ENCODE peak calls at places on chromosomes 16 and 17, in nine cellular contexts. Z is NB4, I is cardiac muscle cell, P is lower leg skin, L is retinal pigment epithelial cell, W is ovary, J is natural killer cell, B is PC-3, S is sigmoid colon. C is an unnamed sample.

GRCh38 chr16:59148312-59148711 is 414.2 kb upstream of the GOT2 start:
- DNase-seq in P (peak; percentile 47), Z (no peak), W (no peak), S (no peak), B (no peak), I (no peak), L (no peak), J (no peak), C (no peak)

GRCh38 chr16:71408536-71408935 is 33.3 kb downstream of the TLE7 start:
- DNase-seq in L (no peak), W (no peak), B (no peak), J (no peak), I (peak; percentile 35), Z (no peak), P (no peak), S (peak; percentile 26), C (no peak)

GRCh38 chr16:52074133-52074532 is 472.8 kb downstream of the TOX3 start:
- DNase-seq in W (no peak), B (no peak), J (no peak), L (no peak), I (no peak), Z (no peak), P (no peak), S (no peak), C (no peak)

GRCh38 chr17:43880420-43880991 is 26.8 kb downstream of the MPP2 start:
- DNase-seq in P (no peak), I (peak; percentile 13), Z (peak; percentile 34), J (peak; percentile 23), S (no peak), B (peak; percentile 72), L (no peak), W (no peak), C (no peak)

GRCh38 chr16:66260522-66261290 is 105.8 kb upstream of the CDH5 start:
- DNase-seq in S (no peak), Z (no peak), L (no peak), I (no peak), P (no peak), W (no peak), J (no peak), B (no peak), C (no peak)

GRCh38 chr16:11302977-11303376 is 21.8 kb upstream of the PRM1 start:
- DNase-seq in L (no peak), W (no peak), Z (no peak), P (no peak), S (no peak), I (no peak), J (no peak), B (no peak), C (no peak)

GRCh38 chr17:50506298-50506697 is 1.9 kb upstream of the MYCBPAP start:
- DNase-seq in S (no peak), P (no peak), L (no peak), I (no peak), Z (no peak), J (no peak), B (no peak), W (no peak), C (no peak)

GRCh38 chr16:85027968-85028637 is 508 bp downstream of the KIAA0513 start:
- DNase-seq in W (no peak), P (no peak), Z (no peak), J (no peak), L (no peak), S (no peak), B (no peak), I (no peak), C (no peak)

GRCh38 chr17:36731806-36732205 is 130.4 kb downstream of the MRM1 start:
- DNase-seq in L (no peak), Z (no peak), S (no peak), B (no peak), I (peak; percentile 15), P (no peak), J (no peak), W (no peak), C (no peak)

GRCh38 chr16:4676826-4677225 is 16.5 kb upstream of the NUDT16L1 start:
- DNase-seq in W (no peak), P (no peak), Z (no peak), L (no peak), B (no peak), J (no peak), S (no peak), I (no peak), C (no peak)

GRCh38 chr17:560379-560935 is 154.2 kb downstream of the VPS53 start:
- DNase-seq in L (no peak), B (peak; percentile 36), S (no peak), I (peak; percentile 13), W (no peak), J (no peak), Z (no peak), P (no peak), C (no peak)

GRCh38 chr17:1532836-1533602 is 16.6 kb upstream of the INPP5K start:
- DNase-seq in L (no peak), B (peak; percentile 3), Z (peak; percentile 65), W (no peak), P (no peak), S (no peak), I (peak; percentile 10), J (no peak), C (no peak)

GRCh38 chr17:49646391-49647255 is 31.3 kb downstream of the SPOP start:
- DNase-seq in J (no peak), L (no peak), S (peak; percentile 77), P (no peak), B (peak; percentile 88), I (peak; percentile 58), W (no peak), Z (no peak), C (peak; percentile 59)

GRCh38 chr17:59366040-59366757 is 34.7 kb downstream of the YPEL2 start:
- DNase-seq in S (no peak), L (no peak), W (no peak), I (no peak), P (no peak), Z (peak; percentile 38), J (no peak), B (peak; percentile 15), C (no peak)

GRCh38 chr17:80068301-80069160 is 32.1 kb downstream of the CCDC40 start:
- DNase-seq in B (peak; percentile 16), L (peak; percentile 45), S (peak; percentile 85), Z (no peak), I (peak; percentile 71), J (no peak), W (peak; percentile 60), P (no peak), C (peak; percentile 48)

GRCh38 chr17:17732892-17733670 is 51.8 kb downstream of the RAI1 start:
- DNase-seq in J (no peak), Z (no peak), S (no peak), B (peak; percentile 48), P (no peak), I (peak; percentile 54), L (no peak), W (no peak), C (no peak)

GRCh38 chr17:37789166-37789565 is 44.3 kb upstream of the HNF1B start:
- DNase-seq in L (no peak), S (no peak), Z (no peak), P (no peak), J (no peak), I (no peak), W (no peak), B (no peak), C (no peak)

DNA sequence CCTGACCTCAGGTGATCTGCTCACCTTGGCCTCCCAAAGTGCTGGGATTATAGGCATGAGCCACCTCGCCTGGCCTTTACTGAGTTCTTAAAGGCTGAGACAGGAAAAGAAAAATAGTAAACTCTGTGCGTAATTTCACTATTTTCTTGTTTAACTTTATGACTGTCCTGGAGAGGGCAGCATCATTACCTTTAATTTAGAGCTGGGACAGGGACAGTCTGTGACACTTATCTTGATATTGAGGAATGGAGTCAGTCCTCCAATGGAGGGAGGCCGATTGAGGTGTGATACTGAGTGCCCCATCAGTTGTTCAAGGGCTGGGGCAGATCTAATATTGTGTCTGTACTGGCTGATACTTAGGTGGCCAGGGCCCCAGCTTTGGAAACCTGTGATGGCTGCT is 21.5 kb upstream of the SPN start:
- DNase-seq in S (no peak), L (no peak), J (no peak), P (no peak), W (no peak), B (no peak), Z (peak; percentile 74), I (no peak), C (no peak)
- TF ChIP-seq CTCF in S (no peak), L (peak; percentile 5), J (peak; percentile 39), P (no peak), W (no peak), B (peak; percentile 23), Z (no peak), I (no peak), C (peak; percentile 3)

DNA sequence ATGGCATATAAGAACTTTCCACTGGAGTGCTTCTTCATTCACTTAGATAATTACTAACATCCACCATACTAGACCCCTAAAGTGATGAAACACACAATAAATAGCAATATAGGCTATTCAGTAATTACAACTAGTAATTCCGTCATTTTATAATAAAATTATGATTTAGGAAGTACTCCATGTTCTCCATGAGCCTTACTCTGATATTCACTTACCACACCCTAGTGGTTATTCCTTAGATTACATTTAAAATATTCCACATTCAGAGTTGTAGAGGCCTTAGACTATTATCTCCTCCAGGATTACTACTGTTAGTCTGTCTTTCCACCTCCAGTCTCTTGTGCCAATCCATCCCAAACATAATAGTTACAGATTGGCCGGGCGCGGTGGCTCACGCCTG is 62.4 kb downstream of the STH start:
- DNase-seq in L (no peak), S (no peak), B (peak; percentile 69), P (no peak), Z (peak; percentile 27), J (no peak), I (peak; percentile 44), W (no peak), C (no peak)
- TF ChIP-seq CTCF in L (peak; percentile 25), S (no peak), B (peak; percentile 68), P (no peak), Z (no peak), J (peak; percentile 48), I (peak; percentile 28), W (no peak), C (peak; percentile 5)

DNA sequence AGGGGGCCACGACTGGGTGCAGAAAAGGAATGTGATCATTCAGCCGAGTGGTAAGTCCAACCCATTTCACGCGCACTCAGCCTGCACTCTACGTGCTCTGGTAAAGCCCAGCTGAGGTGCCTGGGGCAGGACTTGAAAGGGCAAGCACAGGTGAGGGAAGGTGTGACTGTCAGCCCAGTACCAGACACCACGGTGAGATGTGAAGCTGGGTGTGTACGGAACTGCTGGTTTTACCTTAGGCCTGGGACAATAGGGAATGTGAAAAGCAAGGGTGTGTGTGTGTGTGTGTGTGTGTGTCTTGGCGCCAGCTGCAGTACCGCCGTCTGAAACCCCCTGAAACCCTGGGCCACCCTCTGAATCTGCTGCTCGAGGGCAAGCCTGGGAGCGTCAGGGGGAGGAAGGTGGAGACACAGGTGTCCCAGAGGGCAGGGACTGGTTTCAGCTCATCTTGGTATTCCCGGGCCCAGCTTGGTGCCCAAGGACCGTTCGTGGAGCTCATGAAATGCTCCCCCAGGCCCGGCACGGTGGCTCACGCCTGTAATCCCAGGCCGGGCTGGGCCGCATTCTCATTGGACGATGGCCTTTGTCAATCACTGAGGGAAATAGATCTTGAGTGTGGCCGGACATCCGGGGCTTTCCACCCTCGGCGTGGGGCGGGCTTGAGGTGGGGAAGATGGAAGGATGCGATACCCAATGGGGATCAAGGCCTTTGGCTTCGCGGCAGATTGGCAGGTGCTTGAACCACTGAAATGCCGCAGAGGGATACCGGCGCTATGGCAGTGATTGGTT is 27.8 kb upstream of the ST6GALNAC1 start:
- DNase-seq in J (peak; percentile 97), S (peak; percentile 100), W (peak; percentile 99), L (peak; percentile 100), P (peak; percentile 100), Z (peak; percentile 100), I (peak; percentile 100), B (peak; percentile 100), C (peak; percentile 97)
- TF ChIP-seq CTCF in J (no peak), S (no peak), W (no peak), L (no peak), P (no peak), Z (no peak), I (no peak), B (no peak), C (no peak)

GRCh38 chr17:68576811-68577551 is 24.2 kb downstream of the FAM20A start:
- DNase-seq in S (peak; percentile 72), Z (peak; percentile 71), I (peak; percentile 89), P (no peak), B (no peak), J (no peak), W (no peak), L (no peak), C (no peak)
- TF ChIP-seq CTCF in S (no peak), Z (peak; percentile 35), I (peak; percentile 41), P (no peak), B (no peak), J (no peak), W (no peak), L (no peak), C (no peak)